ENCODE peak calls at places on chromosomes 2 and 18, in four cellular contexts. K is tibial nerve, D is HS-5, B is foreskin fibroblast. U is an unnamed sample.
A peak's percentile ranks its signal among the peaks of the same experiment; 100 is the strongest.

GRCh38 chr18:11304900-11305299 is 155.5 kb upstream of the PIEZO2 start:
- DNase-seq in K (no peak), D (no peak), B (no peak), U (no peak)

GRCh38 chr2:237483018-237483731 is 3.9 kb upstream of the MLPH start:
- DNase-seq in K (no peak), D (peak; percentile 41), B (peak; percentile 75), U (peak; percentile 81)

GRCh38 chr2:75317801-75318200 is 118.5 kb upstream of the TACR1 start:
- DNase-seq in K (no peak), D (no peak), B (no peak), U (no peak)

GRCh38 chr2:147297820-147298219 is 547.0 kb upstream of the ACVR2A start:
- DNase-seq in B (no peak), K (no peak), D (no peak), U (no peak)

GRCh38 chr2:27291865-27292264 is 9.6 kb downstream of the TRIM54 start:
- DNase-seq in B (no peak), K (no peak), D (no peak), U (no peak)

GRCh38 chr18:32048507-32049091 is 30.0 kb downstream of the RNF125 start:
- DNase-seq in D (peak; percentile 9), B (peak; percentile 50), K (peak; percentile 23), U (peak; percentile 21)

GRCh38 chr2:85945576-85945975 is 56.8 kb upstream of the ST3GAL5 start:
- DNase-seq in B (peak; percentile 35), K (no peak), D (no peak), U (no peak)

GRCh38 chr18:7824970-7825369 is 257.9 kb downstream of the PTPRM start:
- DNase-seq in D (no peak), K (no peak), B (peak; percentile 10), U (peak; percentile 13)

GRCh38 chr2:73020657-73021370 is 50.7 kb downstream of the SFXN5 start:
- DNase-seq in B (peak; percentile 94), K (no peak), D (peak; percentile 83), U (no peak)

GRCh38 chr2:119550346-119550745 is 6.1 kb downstream of the CFAP221 start:
- DNase-seq in D (no peak), K (no peak), B (no peak), U (no peak)

GRCh38 chr2:186683341-186683740 is 10.5 kb upstream of the FAM171B start:
- DNase-seq in K (no peak), B (peak; percentile 32), D (no peak), U (no peak)